ENCODE peak calls at places on chromosomes 7 and 10, in four cellular contexts. C is Panc1, I is sigmoid colon, D is GM23338. L is an unnamed sample.
A peak's percentile ranks its signal among the peaks of the same experiment; 100 is the strongest.

GRCh38 chr10:85849315-85849714 is 517.3 kb downstream of the GRID1 start:
- DNase-seq in C (no peak), I (no peak), D (no peak), L (no peak)

GRCh38 chr10:59817806-59818205 is 64.6 kb upstream of the MRLN start:
- DNase-seq in C (no peak), I (no peak), D (no peak), L (no peak)

GRCh38 chr7:93574646-93575554 is at the start of gene CALCR:
- DNase-seq in C (no peak), I (no peak), D (peak; percentile 74), L (no peak)

GRCh38 chr7:137878333-137878961 is 31.7 kb upstream of the DGKI start:
- DNase-seq in C (no peak), I (peak; percentile 96), D (peak; percentile 23), L (no peak)

GRCh38 chr7:130904031-130904757 is 170.2 kb upstream of the KLF14 start:
- DNase-seq in C (peak; percentile 96), I (no peak), D (no peak), L (no peak)

GRCh38 chr7:25369794-25370193 is 141.5 kb upstream of the NPVF start:
- DNase-seq in C (no peak), I (no peak), D (no peak), L (no peak)

GRCh38 chr7:98360221-98361124 is 40.4 kb downstream of the BAIAP2L1 start:
- DNase-seq in C (no peak), I (no peak), D (peak; percentile 58), L (no peak)

GRCh38 chr7:53904355-53904754 is 637.8 kb upstream of the VSTM2A start:
- DNase-seq in C (no peak), I (no peak), D (peak; percentile 30), L (no peak)

GRCh38 chr10:111179514-111179913 is 102.7 kb downstream of the ADRA2A start:
- DNase-seq in C (no peak), I (no peak), D (no peak), L (no peak)

GRCh38 chr10:51999089-51999488 is 299.7 kb upstream of the CSTF2T start:
- DNase-seq in C (no peak), I (no peak), D (no peak), L (no peak)

GRCh38 chr10:128926693-128927092 is 540.3 kb upstream of the MGMT start:
- DNase-seq in C (no peak), I (no peak), D (no peak), L (no peak)

GRCh38 chr10:90862908-90863514 is 5.2 kb upstream of the HTR7 start:
- DNase-seq in C (peak; percentile 36), I (no peak), D (peak; percentile 47), L (peak; percentile 24)

GRCh38 chr10:112456533-112456932 is 9.5 kb downstream of the VTI1A start:
- DNase-seq in C (no peak), I (no peak), D (peak; percentile 46), L (no peak)

GRCh38 chr10:71374481-71375233 is 22.1 kb upstream of the CDH23 start:
- DNase-seq in C (no peak), I (no peak), D (no peak), L (no peak)

GRCh38 chr10:672992-673391 is 16.5 kb downstream of the DIP2C start:
- DNase-seq in C (no peak), I (no peak), D (no peak), L (no peak)

GRCh38 chr7:101705327-101705726 is 76.2 kb upstream of the MYL10 start:
- DNase-seq in C (no peak), I (no peak), D (no peak), L (peak; percentile 57)

GRCh38 chr10:99630991-99631390 is 10.8 kb upstream of the SLC25A28 start:
- DNase-seq in C (no peak), I (no peak), D (no peak), L (no peak)

GRCh38 chr7:132433286-132433685 is 143.0 kb downstream of the PLXNA4 start:
- DNase-seq in C (no peak), I (no peak), D (no peak), L (no peak)

GRCh38 chr7:126948664-126949063 is 304.1 kb downstream of the GRM8 start:
- DNase-seq in C (no peak), I (no peak), D (no peak), L (no peak)

GRCh38 chr10:100374137-100374655 is 27.2 kb downstream of the SCD start:
- DNase-seq in C (no peak), I (no peak), D (peak; percentile 64), L (peak; percentile 4)

GRCh38 chr10:132987671-132988571 is 45.6 kb upstream of the CFAP46 start:
- DNase-seq in C (no peak), I (no peak), D (no peak), L (no peak)

GRCh38 chr7:105268056-105268455 is 120.7 kb downstream of the SRPK2 start:
- DNase-seq in C (peak; percentile 27), I (no peak), D (no peak), L (no peak)

GRCh38 chr10:69333205-69333604 is 54.9 kb downstream of the HK1 start:
- DNase-seq in C (no peak), I (peak; percentile 78), D (peak; percentile 81), L (no peak)

GRCh38 chr7:40024048-40024447 is 74.0 kb downstream of the CDK13 start:
- DNase-seq in C (no peak), I (no peak), D (no peak), L (no peak)

GRCh38 chr7:140475747-140476333 is 3.5 kb downstream of the MKRN1 start:
- DNase-seq in C (no peak), I (peak; percentile 57), D (peak; percentile 82), L (peak; percentile 43)

GRCh38 chr10:86360657-86361056 is 5.9 kb downstream of the GRID1 start:
- DNase-seq in C (no peak), I (peak; percentile 30), D (no peak), L (no peak)

GRCh38 chr7:26705567-26705966 is 158.8 kb downstream of the SKAP2 start:
- DNase-seq in C (peak; percentile 73), I (no peak), D (no peak), L (no peak)

GRCh38 chr7:120827719-120828118 is 30.2 kb downstream of the TSPAN12 start:
- DNase-seq in C (no peak), I (no peak), D (no peak), L (no peak)

GRCh38 chr10:104546756-104547155 is 94.3 kb upstream of the SORCS3 start:
- DNase-seq in C (no peak), I (no peak), D (peak; percentile 42), L (no peak)

GRCh38 chr10:132308588-132309451 is 1.1 kb upstream of the STK32C start:
- DNase-seq in C (no peak), I (no peak), D (peak; percentile 49), L (no peak)

GRCh38 chr10:6445671-6446278 is 134.3 kb downstream of the PRKCQ start:
- DNase-seq in C (peak; percentile 8), I (no peak), D (peak; percentile 70), L (no peak)

GRCh38 chr7:105218939-105219770 is 169.6 kb downstream of the SRPK2 start:
- DNase-seq in C (no peak), I (no peak), D (no peak), L (no peak)

GRCh38 chr10:71578069-71578468 is 141.5 kb downstream of the C10orf105 start:
- DNase-seq in C (no peak), I (no peak), D (no peak), L (no peak)

GRCh38 chr7:127888825-127889224 is 142.4 kb downstream of the LRRC4 start:
- DNase-seq in C (no peak), I (no peak), D (no peak), L (no peak)

GRCh38 chr7:105876091-105876963 is at the start of gene ATXN7L1:
- DNase-seq in C (peak; percentile 88), I (peak; percentile 98), D (peak; percentile 98), L (peak; percentile 92)

GRCh38 chr7:20665096-20665495 is 49.6 kb downstream of the ABCB5 start:
- DNase-seq in C (no peak), I (no peak), D (no peak), L (no peak)

GRCh38 chr7:113521468-113521867 is 397.3 kb downstream of the PPP1R3A start:
- DNase-seq in C (no peak), I (no peak), D (no peak), L (no peak)

GRCh38 chr10:93445978-93446720 is 36.0 kb downstream of the MYOF start:
- DNase-seq in C (no peak), I (peak; percentile 59), D (peak; percentile 55), L (no peak)

GRCh38 chr10:93440591-93441012 is 41.5 kb downstream of the MYOF start:
- DNase-seq in C (no peak), I (peak; percentile 64), D (no peak), L (no peak)

GRCh38 chr10:93447970-93448369 is 34.2 kb downstream of the MYOF start:
- DNase-seq in C (no peak), I (no peak), D (no peak), L (no peak)

GRCh38 chr10:93447019-93447418 is 35.1 kb downstream of the MYOF start:
- DNase-seq in C (no peak), I (no peak), D (no peak), L (no peak)

GRCh38 chr10:93445097-93445960 is 36.8 kb downstream of the MYOF start:
- DNase-seq in C (no peak), I (peak; percentile 97), D (peak; percentile 99), L (no peak)
- TF ChIP-seq POLR2AphosphoS5 in C (peak; percentile 84), I (peak; percentile 67), D (peak; percentile 50), L (no peak)

DNA sequence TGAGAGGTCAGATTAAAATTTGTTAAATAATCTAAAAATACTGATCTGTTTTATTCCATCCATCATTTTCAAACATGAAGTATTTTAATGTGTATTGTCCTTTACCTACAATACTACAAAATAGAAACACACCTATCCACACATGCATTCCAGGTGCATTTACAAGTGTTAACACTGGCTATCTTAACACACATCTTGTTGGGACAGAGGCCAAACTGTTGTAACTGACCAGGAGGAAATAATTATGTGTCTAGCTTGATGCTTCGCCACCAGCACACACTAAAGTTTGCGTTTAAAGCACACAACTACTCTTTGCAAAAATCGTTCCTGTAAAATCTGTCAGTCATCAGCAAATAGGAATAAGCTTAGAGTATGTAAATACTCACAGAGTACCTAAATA is 2.8 kb downstream of the PANK1 start:
- DNase-seq in C (no peak), I (no peak), D (no peak), L (no peak)
- H3K4me3 ChIP-seq in C (no peak overlapping the region), I (no peak overlapping the region), D (peak overlapping the region; percentile 59), L (no peak overlapping the region)

GRCh38 chr10:74543276-74543675 is 283.1 kb upstream of the KAT6B start:
- DNase-seq in C (no peak), I (no peak), D (no peak), L (no peak)

GRCh38 chr10:74541375-74541774 is 285.0 kb upstream of the KAT6B start:
- DNase-seq in C (no peak), I (no peak), D (no peak), L (no peak)

GRCh38 chr10:74544106-74544505 is 282.3 kb upstream of the KAT6B start:
- DNase-seq in C (no peak), I (no peak), D (peak; percentile 66), L (no peak)

GRCh38 chr10:74539317-74539716 is 287.1 kb upstream of the KAT6B start:
- DNase-seq in C (no peak), I (no peak), D (no peak), L (no peak)

GRCh38 chr10:74542077-74542476 is 284.3 kb upstream of the KAT6B start:
- DNase-seq in C (no peak), I (peak; percentile 79), D (no peak), L (no peak)
- TF ChIP-seq POLR2AphosphoS5 in C (no peak), I (peak; percentile 8), D (no peak), L (no peak)

GRCh38 chr10:95831076-95831475 is 75.1 kb downstream of the ENTPD1 start:
- DNase-seq in C (no peak), I (no peak), D (no peak), L (no peak)
- H3K4me3 ChIP-seq in C (no peak overlapping the region), I (no peak overlapping the region), D (no peak overlapping the region), L (no peak overlapping the region)

GRCh38 chr7:73918926-73919693 is 58.2 kb downstream of the TMEM270 start:
- DNase-seq in C (no peak), I (peak; percentile 41), D (peak; percentile 85), L (no peak)
- TF ChIP-seq POLR2AphosphoS5 in C (no peak), I (no peak), D (peak; percentile 43), L (no peak)